ENCODE peak calls at places on chromosomes 7 and 10, in nine cellular contexts. One of them, this sample, is unnamed.

GRCh38 chr10:119211625-119212441 is 4.5 kb downstream of the GRK5 start:
- DNase-seq in Ammon's horn: no peak
- DNase-seq in H7: no peak
- DNase-seq in GM23338: no peak
- DNase-seq in activated CD4-positive, CD25-positive, alpha-beta regulatory T cell: no peak
- DNase-seq in stimulated activated CD4-positive, alpha-beta T cell treated with anti-CD3 and anti-CD28 coated beads, Interleukin-15, amount 100 ng/mL, for 24 hours: peak
- DNase-seq in non-pigmented ciliary epithelial cell: no peak
- DNase-seq in GM18507: no peak
- DNase-seq in astrocyte of the spinal cord: peak
- DNase-seq in this sample: no peak

GRCh38 chr7:131940621-131941020 is 384.2 kb upstream of the PODXL start:
- DNase-seq in Ammon's horn: no peak
- DNase-seq in GM18507: no peak
- DNase-seq in astrocyte of the spinal cord: no peak
- DNase-seq in GM23338: no peak
- DNase-seq in activated CD4-positive, CD25-positive, alpha-beta regulatory T cell: no peak
- DNase-seq in non-pigmented ciliary epithelial cell: no peak
- DNase-seq in stimulated activated CD4-positive, alpha-beta T cell treated with anti-CD3 and anti-CD28 coated beads, Interleukin-15, amount 100 ng/mL, for 24 hours: no peak
- DNase-seq in H7: no peak
- DNase-seq in this sample: no peak

GRCh38 chr7:100022621-100023020 is 7.2 kb downstream of the ZKSCAN1 start:
- DNase-seq in Ammon's horn: no peak
- DNase-seq in H7: no peak
- DNase-seq in stimulated activated CD4-positive, alpha-beta T cell treated with anti-CD3 and anti-CD28 coated beads, Interleukin-15, amount 100 ng/mL, for 24 hours: no peak
- DNase-seq in non-pigmented ciliary epithelial cell: no peak
- DNase-seq in activated CD4-positive, CD25-positive, alpha-beta regulatory T cell: no peak
- DNase-seq in GM18507: no peak
- DNase-seq in GM23338: no peak
- DNase-seq in astrocyte of the spinal cord: no peak
- DNase-seq in this sample: peak

GRCh38 chr10:124145109-124145860 is 51.9 kb upstream of the CHST15 start:
- DNase-seq in GM23338: no peak
- DNase-seq in H7: no peak
- DNase-seq in Ammon's horn: peak
- DNase-seq in activated CD4-positive, CD25-positive, alpha-beta regulatory T cell: no peak
- DNase-seq in stimulated activated CD4-positive, alpha-beta T cell treated with anti-CD3 and anti-CD28 coated beads, Interleukin-15, amount 100 ng/mL, for 24 hours: no peak
- DNase-seq in GM18507: no peak
- DNase-seq in non-pigmented ciliary epithelial cell: no peak
- DNase-seq in astrocyte of the spinal cord: no peak
- DNase-seq in this sample: no peak

GRCh38 chr7:29115753-29116152 is 30.6 kb downstream of the CPVL start:
- DNase-seq in stimulated activated CD4-positive, alpha-beta T cell treated with anti-CD3 and anti-CD28 coated beads, Interleukin-15, amount 100 ng/mL, for 24 hours: no peak
- DNase-seq in Ammon's horn: no peak
- DNase-seq in non-pigmented ciliary epithelial cell: no peak
- DNase-seq in GM23338: no peak
- DNase-seq in activated CD4-positive, CD25-positive, alpha-beta regulatory T cell: no peak
- DNase-seq in H7: no peak
- DNase-seq in astrocyte of the spinal cord: no peak
- DNase-seq in GM18507: no peak
- DNase-seq in this sample: no peak

GRCh38 chr7:54712777-54713176 is 46.2 kb downstream of the SEC61G start:
- DNase-seq in activated CD4-positive, CD25-positive, alpha-beta regulatory T cell: no peak
- DNase-seq in astrocyte of the spinal cord: no peak
- DNase-seq in stimulated activated CD4-positive, alpha-beta T cell treated with anti-CD3 and anti-CD28 coated beads, Interleukin-15, amount 100 ng/mL, for 24 hours: no peak
- DNase-seq in Ammon's horn: no peak
- DNase-seq in non-pigmented ciliary epithelial cell: no peak
- DNase-seq in GM23338: no peak
- DNase-seq in GM18507: no peak
- DNase-seq in H7: no peak
- DNase-seq in this sample: no peak

GRCh38 chr10:6108631-6109443 is 20.0 kb downstream of the RBM17 start:
- DNase-seq in non-pigmented ciliary epithelial cell: no peak
- DNase-seq in GM23338: peak
- DNase-seq in Ammon's horn: peak
- DNase-seq in astrocyte of the spinal cord: peak
- DNase-seq in GM18507: peak
- DNase-seq in activated CD4-positive, CD25-positive, alpha-beta regulatory T cell: no peak
- DNase-seq in H7: peak
- DNase-seq in stimulated activated CD4-positive, alpha-beta T cell treated with anti-CD3 and anti-CD28 coated beads, Interleukin-15, amount 100 ng/mL, for 24 hours: no peak
- DNase-seq in this sample: no peak

GRCh38 chr7:159167139-159167538 is 22.5 kb upstream of the VIPR2 start:
- DNase-seq in Ammon's horn: no peak
- DNase-seq in astrocyte of the spinal cord: no peak
- DNase-seq in non-pigmented ciliary epithelial cell: no peak
- DNase-seq in GM23338: no peak
- DNase-seq in activated CD4-positive, CD25-positive, alpha-beta regulatory T cell: no peak
- DNase-seq in H7: no peak
- DNase-seq in GM18507: no peak
- DNase-seq in stimulated activated CD4-positive, alpha-beta T cell treated with anti-CD3 and anti-CD28 coated beads, Interleukin-15, amount 100 ng/mL, for 24 hours: no peak
- DNase-seq in this sample: no peak

GRCh38 chr10:7007575-7008190 is 403.2 kb downstream of the SFMBT2 start:
- DNase-seq in H7: no peak
- DNase-seq in non-pigmented ciliary epithelial cell: no peak
- DNase-seq in astrocyte of the spinal cord: no peak
- DNase-seq in GM18507: no peak
- DNase-seq in activated CD4-positive, CD25-positive, alpha-beta regulatory T cell: no peak
- DNase-seq in stimulated activated CD4-positive, alpha-beta T cell treated with anti-CD3 and anti-CD28 coated beads, Interleukin-15, amount 100 ng/mL, for 24 hours: no peak
- DNase-seq in GM23338: no peak
- DNase-seq in Ammon's horn: no peak
- DNase-seq in this sample: no peak

GRCh38 chr7:73622909-73623797 is 1.2 kb downstream of the MLXIPL start:
- DNase-seq in non-pigmented ciliary epithelial cell: no peak
- DNase-seq in astrocyte of the spinal cord: no peak
- DNase-seq in activated CD4-positive, CD25-positive, alpha-beta regulatory T cell: no peak
- DNase-seq in Ammon's horn: no peak
- DNase-seq in H7: peak
- DNase-seq in stimulated activated CD4-positive, alpha-beta T cell treated with anti-CD3 and anti-CD28 coated beads, Interleukin-15, amount 100 ng/mL, for 24 hours: no peak
- DNase-seq in GM18507: no peak
- DNase-seq in GM23338: peak
- DNase-seq in this sample: no peak

GRCh38 chr10:101285519-101286070 is 56.3 kb upstream of the LBX1 start:
- DNase-seq in non-pigmented ciliary epithelial cell: no peak
- DNase-seq in GM18507: no peak
- DNase-seq in stimulated activated CD4-positive, alpha-beta T cell treated with anti-CD3 and anti-CD28 coated beads, Interleukin-15, amount 100 ng/mL, for 24 hours: no peak
- DNase-seq in activated CD4-positive, CD25-positive, alpha-beta regulatory T cell: no peak
- DNase-seq in H7: peak
- DNase-seq in astrocyte of the spinal cord: no peak
- DNase-seq in GM23338: peak
- DNase-seq in Ammon's horn: no peak
- DNase-seq in this sample: no peak

GRCh38 chr7:81120141-81120540 is 201.3 kb upstream of the SEMA3C start:
- DNase-seq in non-pigmented ciliary epithelial cell: no peak
- DNase-seq in activated CD4-positive, CD25-positive, alpha-beta regulatory T cell: no peak
- DNase-seq in stimulated activated CD4-positive, alpha-beta T cell treated with anti-CD3 and anti-CD28 coated beads, Interleukin-15, amount 100 ng/mL, for 24 hours: no peak
- DNase-seq in Ammon's horn: no peak
- DNase-seq in GM18507: no peak
- DNase-seq in GM23338: no peak
- DNase-seq in astrocyte of the spinal cord: no peak
- DNase-seq in H7: no peak
- DNase-seq in this sample: no peak

GRCh38 chr7:51229620-51230323 is 86.8 kb downstream of the COBL start:
- DNase-seq in astrocyte of the spinal cord: no peak
- DNase-seq in stimulated activated CD4-positive, alpha-beta T cell treated with anti-CD3 and anti-CD28 coated beads, Interleukin-15, amount 100 ng/mL, for 24 hours: no peak
- DNase-seq in non-pigmented ciliary epithelial cell: no peak
- DNase-seq in GM23338: no peak
- DNase-seq in H7: no peak
- DNase-seq in Ammon's horn: peak
- DNase-seq in GM18507: no peak
- DNase-seq in activated CD4-positive, CD25-positive, alpha-beta regulatory T cell: no peak
- DNase-seq in this sample: no peak

GRCh38 chr10:15222511-15222910 is 54.0 kb upstream of the NMT2 start:
- DNase-seq in Ammon's horn: peak
- DNase-seq in activated CD4-positive, CD25-positive, alpha-beta regulatory T cell: no peak
- DNase-seq in GM23338: no peak
- DNase-seq in non-pigmented ciliary epithelial cell: no peak
- DNase-seq in stimulated activated CD4-positive, alpha-beta T cell treated with anti-CD3 and anti-CD28 coated beads, Interleukin-15, amount 100 ng/mL, for 24 hours: no peak
- DNase-seq in H7: no peak
- DNase-seq in astrocyte of the spinal cord: peak
- DNase-seq in GM18507: no peak
- DNase-seq in this sample: no peak

GRCh38 chr10:101901340-101901739 is 57.7 kb upstream of the KCNIP2 start:
- DNase-seq in GM18507: peak
- DNase-seq in GM23338: peak
- DNase-seq in H7: peak
- DNase-seq in activated CD4-positive, CD25-positive, alpha-beta regulatory T cell: no peak
- DNase-seq in non-pigmented ciliary epithelial cell: no peak
- DNase-seq in stimulated activated CD4-positive, alpha-beta T cell treated with anti-CD3 and anti-CD28 coated beads, Interleukin-15, amount 100 ng/mL, for 24 hours: no peak
- DNase-seq in Ammon's horn: no peak
- DNase-seq in astrocyte of the spinal cord: no peak
- DNase-seq in this sample: no peak

GRCh38 chr10:3776796-3777571 is 8.0 kb downstream of the KLF6 start:
- DNase-seq in non-pigmented ciliary epithelial cell: no peak
- DNase-seq in GM18507: no peak
- DNase-seq in Ammon's horn: no peak
- DNase-seq in activated CD4-positive, CD25-positive, alpha-beta regulatory T cell: no peak
- DNase-seq in GM23338: no peak
- DNase-seq in astrocyte of the spinal cord: peak
- DNase-seq in stimulated activated CD4-positive, alpha-beta T cell treated with anti-CD3 and anti-CD28 coated beads, Interleukin-15, amount 100 ng/mL, for 24 hours: peak
- DNase-seq in H7: no peak
- DNase-seq in this sample: no peak

GRCh38 chr7:91288208-91288824 is 24.1 kb downstream of the FZD1 start:
- DNase-seq in GM23338: peak
- DNase-seq in stimulated activated CD4-positive, alpha-beta T cell treated with anti-CD3 and anti-CD28 coated beads, Interleukin-15, amount 100 ng/mL, for 24 hours: peak
- DNase-seq in GM18507: no peak
- DNase-seq in activated CD4-positive, CD25-positive, alpha-beta regulatory T cell: no peak
- DNase-seq in astrocyte of the spinal cord: no peak
- DNase-seq in Ammon's horn: peak
- DNase-seq in H7: no peak
- DNase-seq in non-pigmented ciliary epithelial cell: no peak
- DNase-seq in this sample: no peak

GRCh38 chr10:102381983-102382382 is 13.5 kb upstream of the NFKB2 start:
- DNase-seq in stimulated activated CD4-positive, alpha-beta T cell treated with anti-CD3 and anti-CD28 coated beads, Interleukin-15, amount 100 ng/mL, for 24 hours: no peak
- DNase-seq in GM18507: no peak
- DNase-seq in GM23338: no peak
- DNase-seq in activated CD4-positive, CD25-positive, alpha-beta regulatory T cell: no peak
- DNase-seq in astrocyte of the spinal cord: no peak
- DNase-seq in non-pigmented ciliary epithelial cell: no peak
- DNase-seq in Ammon's horn: no peak
- DNase-seq in H7: no peak
- DNase-seq in this sample: no peak

GRCh38 chr7:5625938-5626337 is 155.5 kb downstream of the RNF216 start:
- DNase-seq in non-pigmented ciliary epithelial cell: peak
- DNase-seq in stimulated activated CD4-positive, alpha-beta T cell treated with anti-CD3 and anti-CD28 coated beads, Interleukin-15, amount 100 ng/mL, for 24 hours: no peak
- DNase-seq in GM18507: no peak
- DNase-seq in astrocyte of the spinal cord: peak
- DNase-seq in GM23338: no peak
- DNase-seq in activated CD4-positive, CD25-positive, alpha-beta regulatory T cell: no peak
- DNase-seq in Ammon's horn: no peak
- DNase-seq in H7: peak
- DNase-seq in this sample: no peak

GRCh38 chr7:151085691-151086620 is at the start of gene AGAP3:
- DNase-seq in Ammon's horn: peak
- DNase-seq in GM23338: peak
- DNase-seq in stimulated activated CD4-positive, alpha-beta T cell treated with anti-CD3 and anti-CD28 coated beads, Interleukin-15, amount 100 ng/mL, for 24 hours: peak
- DNase-seq in astrocyte of the spinal cord: peak
- DNase-seq in activated CD4-positive, CD25-positive, alpha-beta regulatory T cell: no peak
- DNase-seq in non-pigmented ciliary epithelial cell: no peak
- DNase-seq in GM18507: peak
- DNase-seq in H7: peak
- DNase-seq in this sample: peak

GRCh38 chr7:70338061-70338460 is 739.8 kb downstream of the AUTS2 start:
- DNase-seq in GM23338: no peak
- DNase-seq in activated CD4-positive, CD25-positive, alpha-beta regulatory T cell: no peak
- DNase-seq in GM18507: no peak
- DNase-seq in stimulated activated CD4-positive, alpha-beta T cell treated with anti-CD3 and anti-CD28 coated beads, Interleukin-15, amount 100 ng/mL, for 24 hours: no peak
- DNase-seq in Ammon's horn: no peak
- DNase-seq in H7: no peak
- DNase-seq in astrocyte of the spinal cord: no peak
- DNase-seq in non-pigmented ciliary epithelial cell: no peak
- DNase-seq in this sample: no peak

GRCh38 chr10:18400201-18400910 is 251.0 kb downstream of the NSUN6 start:
- DNase-seq in non-pigmented ciliary epithelial cell: no peak
- DNase-seq in activated CD4-positive, CD25-positive, alpha-beta regulatory T cell: no peak
- DNase-seq in GM23338: peak
- DNase-seq in H7: peak
- DNase-seq in Ammon's horn: peak
- DNase-seq in GM18507: no peak
- DNase-seq in astrocyte of the spinal cord: no peak
- DNase-seq in stimulated activated CD4-positive, alpha-beta T cell treated with anti-CD3 and anti-CD28 coated beads, Interleukin-15, amount 100 ng/mL, for 24 hours: peak
- DNase-seq in this sample: no peak